ENCODE peak calls at places on chromosome 1, in nine cellular contexts. L, F, G, O, V, B, R, C and X are unnamed samples.

GRCh38 chr1:33093004-33093403 is 12.1 kb downstream of the AZIN2 start:
- DNase-seq in L (no peak), F (no peak), G (no peak), O (peak; percentile 55), V (no peak), B (no peak), R (no peak), C (no peak), X (no peak)

GRCh38 chr1:153397924-153398651 is 7.2 kb upstream of the S100A8 start:
- DNase-seq in L (no peak), F (no peak), G (no peak), O (no peak), V (no peak), B (no peak), R (no peak), C (no peak), X (no peak)

GRCh38 chr1:225953315-225953714 is 12.3 kb upstream of the LEFTY2 start:
- DNase-seq in L (no peak), F (no peak), G (no peak), O (no peak), V (no peak), B (no peak), R (no peak), C (no peak), X (no peak)

GRCh38 chr1:209989525-209989924 is 51.5 kb downstream of the SYT14 start:
- DNase-seq in L (no peak), F (no peak), G (no peak), O (no peak), V (peak; percentile 1), B (no peak), R (no peak), C (no peak), X (peak; percentile 55)

GRCh38 chr1:39940253-39940652 is 14.7 kb upstream of the MFSD2A start:
- DNase-seq in L (no peak), F (peak; percentile 31), G (no peak), O (no peak), V (no peak), B (no peak), R (no peak), C (peak; percentile 46), X (no peak)

GRCh38 chr1:228944991-228945390 is 209.7 kb downstream of the RHOU start:
- DNase-seq in L (no peak), F (no peak), G (no peak), O (no peak), V (no peak), B (no peak), R (no peak), C (no peak), X (peak; percentile 53)

GRCh38 chr1:150560011-150560438 is 10.8 kb downstream of the ADAMTSL4 start:
- DNase-seq in L (no peak), F (peak; percentile 78), G (peak; percentile 83), O (peak; percentile 92), V (no peak), B (peak; percentile 82), R (peak; percentile 69), C (peak; percentile 80), X (peak; percentile 60)

GRCh38 chr1:194366705-194367104 is 1180.3 kb upstream of the B3GALT2 start:
- DNase-seq in L (no peak), F (no peak), G (no peak), O (no peak), V (peak; percentile 57), B (no peak), R (no peak), C (no peak), X (no peak)

GRCh38 chr1:156703336-156703735 is 2.0 kb downstream of the CRABP2 start:
- DNase-seq in L (no peak), F (no peak), G (no peak), O (no peak), V (no peak), B (no peak), R (no peak), C (no peak), X (no peak)

GRCh38 chr1:197951089-197951488 is 33.9 kb downstream of the LHX9 start:
- DNase-seq in L (no peak), F (no peak), G (no peak), O (no peak), V (no peak), B (no peak), R (no peak), C (no peak), X (no peak)
- H3K4me3 ChIP-seq in L (no peak overlapping the region), F (no peak overlapping the region), G (no peak overlapping the region), O (no peak overlapping the region), V (no peak overlapping the region), B (no peak overlapping the region), R (no peak overlapping the region), C (no peak overlapping the region), X (no peak overlapping the region)

GRCh38 chr1:6409053-6409452 is 10.7 kb downstream of the HES2 start:
- DNase-seq in L (no peak), F (no peak), G (no peak), O (no peak), V (no peak), B (no peak), R (no peak), C (no peak), X (no peak)
- TF ChIP-seq CTCF in L (peak; percentile 9), F (no peak), G (no peak), O (no peak), V (no peak), B (no peak), R (no peak), C (no peak), X (no peak)

GRCh38 chr1:31580891-31581603 is 4.7 kb downstream of the TINAGL1 start:
- DNase-seq in L (no peak), F (no peak), G (no peak), O (no peak), V (no peak), B (no peak), R (no peak), C (no peak), X (no peak)

GRCh38 chr1:31580513-31580870 is 4.2 kb downstream of the TINAGL1 start:
- DNase-seq in L (no peak), F (no peak), G (peak; percentile 56), O (no peak), V (no peak), B (no peak), R (no peak), C (no peak), X (no peak)

GRCh38 chr1:31576743-31577455 is 584 bp downstream of the TINAGL1 start:
- DNase-seq in L (no peak), F (no peak), G (peak; percentile 25), O (no peak), V (no peak), B (peak; percentile 67), R (no peak), C (no peak), X (no peak)

GRCh38 chr1:31577515-31578191 is 1.3 kb downstream of the TINAGL1 start:
- DNase-seq in L (no peak), F (no peak), G (no peak), O (peak; percentile 65), V (no peak), B (no peak), R (no peak), C (no peak), X (peak; percentile 82)

DNA sequence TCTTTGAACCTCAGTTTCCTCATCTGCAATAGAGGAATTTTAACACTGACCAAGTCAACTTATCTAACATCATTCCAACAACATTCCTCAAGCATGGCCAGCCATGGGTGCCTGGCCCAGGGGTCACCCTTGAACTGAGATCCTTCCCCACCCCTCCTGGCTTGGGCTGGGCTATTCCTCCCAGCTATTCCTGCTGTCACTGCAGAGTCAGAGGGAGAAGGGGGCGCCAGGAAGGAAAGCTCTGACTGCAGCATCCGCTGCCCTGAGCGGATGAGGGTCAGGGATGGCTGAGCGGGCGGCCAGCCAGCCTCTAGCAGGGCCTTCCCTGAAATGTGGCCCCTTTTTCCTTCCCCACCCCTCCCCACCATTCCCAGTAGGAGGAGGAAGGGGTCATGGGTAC is 3.1 kb downstream of the TINAGL1 start:
- DNase-seq in L (no peak), F (peak; percentile 44), G (peak; percentile 62), O (no peak), V (no peak), B (no peak), R (no peak), C (peak; percentile 46), X (no peak)
- H3K4me3 ChIP-seq in L (no peak overlapping the region), F (peak overlapping the region; percentile 70), G (peak overlapping the region; percentile 11), O (peak overlapping the region; percentile 37), V (no peak overlapping the region), B (no peak overlapping the region), R (peak overlapping the region; percentile 1), C (no peak overlapping the region), X (no peak overlapping the region)

DNA sequence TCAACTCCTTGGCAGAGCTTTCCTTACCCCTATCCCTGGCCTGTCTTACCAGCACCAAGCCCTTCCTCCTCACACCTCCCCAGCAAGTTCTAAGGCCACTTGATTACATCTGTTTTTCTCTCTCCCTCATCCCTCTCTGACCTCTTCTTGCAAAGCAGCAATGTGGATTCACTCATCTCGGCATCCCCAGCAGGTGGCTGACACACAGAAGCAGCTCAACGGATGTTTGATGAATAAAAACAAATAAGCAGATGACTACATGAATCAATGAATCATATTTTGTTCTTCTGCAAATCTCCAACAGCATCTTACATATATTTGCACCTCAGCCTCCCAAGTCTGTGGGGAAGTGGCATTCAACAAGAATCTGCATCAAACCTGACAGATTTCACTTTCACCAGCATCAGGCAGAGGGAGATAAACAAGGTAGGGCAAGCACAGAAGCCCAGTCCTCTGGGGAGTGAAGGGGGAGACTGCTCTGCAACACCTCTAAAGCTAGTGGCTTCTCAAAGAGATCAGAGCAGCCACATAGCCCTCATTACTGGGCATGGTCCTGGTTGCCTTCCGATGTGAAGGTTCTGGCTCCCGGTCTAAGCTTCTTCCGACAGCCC is 34.0 kb downstream of the CAPN8 start:
- DNase-seq in L (no peak), F (no peak), G (no peak), O (no peak), V (no peak), B (no peak), R (no peak), C (no peak), X (no peak)
- TF ChIP-seq CTCF in L (no peak), F (no peak), G (no peak), O (no peak), V (no peak), B (no peak), R (no peak), C (no peak), X (no peak)

GRCh38 chr1:184022651-184023050 is 14.9 kb downstream of the COLGALT2 start:
- DNase-seq in L (no peak), F (peak; percentile 43), G (no peak), O (no peak), V (no peak), B (no peak), R (no peak), C (no peak), X (peak; percentile 85)
- H3K4me3 ChIP-seq in L (no peak overlapping the region), F (no peak overlapping the region), G (no peak overlapping the region), O (no peak overlapping the region), V (no peak overlapping the region), B (no peak overlapping the region), R (no peak overlapping the region), C (no peak overlapping the region), X (no peak overlapping the region)